ENCODE peak calls at places on chromosomes 2 and 18, in five cellular contexts. P, U, G, N and B are unnamed samples.

GRCh38 chr2:20487392-20488135 is 40.7 kb downstream of the RHOB start:
- DNase-seq in P (no peak), U (no peak), G (no peak), N (no peak), B (no peak)

GRCh38 chr2:179344280-179344961 is 79.8 kb upstream of the SESTD1 start:
- DNase-seq in P (no peak), U (no peak), G (peak), N (no peak), B (no peak)

GRCh38 chr2:163541920-163542319 is 193.9 kb downstream of the FIGN start:
- DNase-seq in P (no peak), U (no peak), G (no peak), N (no peak), B (no peak)

GRCh38 chr2:142596334-142597088 is 281.0 kb upstream of the KYNU start:
- DNase-seq in P (no peak), U (no peak), G (no peak), N (no peak), B (no peak)

GRCh38 chr2:126788652-126789051 is 110.0 kb upstream of the TEX51 start:
- DNase-seq in P (no peak), U (no peak), G (no peak), N (no peak), B (no peak)

GRCh38 chr2:238362611-238363010 is 42.3 kb downstream of the TRAF3IP1 start:
- DNase-seq in P (no peak), U (no peak), G (no peak), N (no peak), B (no peak)

GRCh38 chr18:48790869-48791635 is 159.7 kb downstream of the SMAD7 start:
- DNase-seq in P (no peak), U (peak), G (no peak), N (no peak), B (no peak)

GRCh38 chr2:145094353-145094752 is 574.4 kb upstream of the ZEB2 start:
- DNase-seq in P (no peak), U (no peak), G (no peak), N (no peak), B (no peak)

GRCh38 chr2:74001781-74002514 is 17.2 kb downstream of the TET3 start:
- DNase-seq in P (no peak), U (no peak), G (no peak), N (no peak), B (no peak)

GRCh38 chr2:236861196-236861875 is 224.4 kb upstream of the COPS8 start:
- DNase-seq in P (no peak), U (no peak), G (no peak), N (no peak), B (no peak)

GRCh38 chr18:75395137-75395536 is 32.4 kb downstream of the SMIM21 start:
- DNase-seq in P (no peak), U (no peak), G (no peak), N (no peak), B (no peak)

GRCh38 chr2:208020253-208020652 is 5.1 kb downstream of the PLEKHM3 start:
- DNase-seq in P (no peak), U (no peak), G (no peak), N (no peak), B (no peak)

GRCh38 chr2:23925702-23926288 is 1.1 kb downstream of the ATAD2B start:
- DNase-seq in P (peak), U (no peak), G (peak), N (peak), B (no peak)

GRCh38 chr18:10526211-10526949 is 553 bp downstream of the NAPG start:
- DNase-seq in P (peak), U (peak), G (peak), N (peak), B (no peak)

GRCh38 chr2:241665731-241666440 is 20.7 kb downstream of the DTYMK start:
- DNase-seq in P (no peak), U (no peak), G (no peak), N (no peak), B (no peak)

GRCh38 chr18:45056907-45057306 is 376.2 kb downstream of the SETBP1 start:
- DNase-seq in P (no peak), U (no peak), G (no peak), N (no peak), B (no peak)

GRCh38 chr2:206563374-206563773 is 78.9 kb upstream of the FAM237A start:
- DNase-seq in P (no peak), U (no peak), G (no peak), N (no peak), B (no peak)

GRCh38 chr2:113116100-113116958 is 11.1 kb upstream of the IL1RN start:
- DNase-seq in P (peak), U (no peak), G (no peak), N (no peak), B (peak)

GRCh38 chr2:4381049-4381448 is 677.7 kb downstream of the DCDC2C start:
- DNase-seq in P (no peak), U (no peak), G (no peak), N (no peak), B (no peak)

GRCh38 chr18:50659091-50660003 is 99.5 kb downstream of the MAPK4 start:
- DNase-seq in P (no peak), U (no peak), G (no peak), N (no peak), B (no peak)

GRCh38 chr2:52611757-52612156 is 1155.8 kb upstream of the CHAC2 start:
- DNase-seq in P (no peak), U (no peak), G (no peak), N (no peak), B (no peak)

GRCh38 chr2:72973566-72974435 is 56.5 kb downstream of the EMX1 start:
- DNase-seq in P (peak), U (no peak), G (peak), N (no peak), B (no peak)

GRCh38 chr18:63844254-63844653 is 43.3 kb upstream of the SERPINB2 start:
- DNase-seq in P (peak), U (no peak), G (peak), N (no peak), B (no peak)
- TF ChIP-seq CTCF in P (peak), U (peak), G (peak), N (no peak), B (peak)

DNA sequence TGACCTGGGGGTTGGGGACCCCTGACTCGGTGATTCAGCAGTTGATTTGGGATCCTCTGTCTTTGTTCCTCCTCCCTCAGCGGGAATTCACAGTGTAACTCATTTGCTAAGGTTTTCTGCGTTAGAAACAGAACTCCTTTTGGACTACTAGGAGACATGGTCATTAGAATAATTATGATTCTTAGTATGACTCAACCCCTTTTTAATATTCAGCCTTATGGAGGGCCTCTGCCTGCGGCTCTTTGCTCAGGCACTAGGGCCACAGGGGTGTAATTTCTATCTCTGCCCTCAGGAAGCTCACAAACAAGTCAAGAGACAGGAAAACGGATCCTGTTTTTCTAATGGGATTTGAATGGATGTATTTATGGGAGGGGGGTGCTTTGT is 117.4 kb downstream of the SPTBN1 start:
- DNase-seq in P (no peak), U (no peak), G (no peak), N (no peak), B (no peak)
- H3K4me3 ChIP-seq in P (peak), U (no peak), G (no peak), N (no peak), B (no peak)

GRCh38 chr2:902584-902983 is 48.1 kb upstream of the SNTG2 start:
- DNase-seq in P (no peak), U (no peak), G (no peak), N (no peak), B (no peak)

GRCh38 chr2:903223-903900 is 47.3 kb upstream of the SNTG2 start:
- DNase-seq in P (no peak), U (no peak), G (no peak), N (no peak), B (no peak)

GRCh38 chr2:897091-897490 is 53.6 kb upstream of the SNTG2 start:
- DNase-seq in P (no peak), U (no peak), G (no peak), N (no peak), B (no peak)

GRCh38 chr2:893311-893710 is 57.3 kb upstream of the SNTG2 start:
- DNase-seq in P (no peak), U (no peak), G (no peak), N (peak), B (no peak)

GRCh38 chr2:898319-898718 is 52.3 kb upstream of the SNTG2 start:
- DNase-seq in P (peak), U (no peak), G (no peak), N (no peak), B (no peak)
- TF ChIP-seq CTCF in P (peak), U (no peak), G (no peak), N (no peak), B (peak)

GRCh38 chr2:101080214-101081068 is 70.7 kb downstream of the TBC1D8 start:
- DNase-seq in P (no peak), U (no peak), G (no peak), N (no peak), B (no peak)
- H3K4me3 ChIP-seq in P (no peak), U (no peak), G (no peak), N (no peak), B (no peak)

DNA sequence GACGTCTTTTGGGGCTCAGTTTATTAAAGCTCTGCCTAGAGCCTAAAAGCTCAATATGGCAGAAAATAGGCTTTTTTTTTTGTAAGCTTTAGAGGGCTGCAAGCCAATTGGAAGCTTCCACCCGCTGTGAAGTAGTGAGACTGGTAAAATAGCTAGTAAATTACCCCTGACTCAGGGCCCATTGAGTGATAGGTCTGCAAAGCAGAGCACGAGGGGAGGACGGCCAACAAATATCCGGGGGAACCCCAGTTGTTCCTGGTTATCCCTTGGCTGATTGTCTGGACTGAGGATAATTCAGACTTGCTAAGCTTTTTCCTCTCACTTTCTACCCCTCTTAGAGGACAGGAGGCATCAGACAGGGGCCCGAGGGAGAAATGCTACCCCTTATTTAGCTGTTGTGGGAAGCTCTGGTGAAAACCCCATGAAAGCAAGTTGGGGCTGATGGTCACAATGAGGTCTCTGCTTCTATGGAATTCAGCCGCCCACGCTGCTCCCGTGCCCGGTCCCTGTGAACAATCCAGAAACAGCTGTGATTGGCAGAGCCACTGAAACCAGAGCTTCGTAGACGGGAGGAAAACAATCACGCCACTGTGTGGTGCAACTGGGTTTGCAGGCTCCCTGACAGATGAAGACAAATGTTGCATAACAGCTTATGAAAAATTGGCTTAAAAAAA is 141.9 kb upstream of the LGALSL start:
- DNase-seq in P (peak), U (peak), G (peak), N (peak), B (no peak)
- TF ChIP-seq CTCF in P (peak), U (peak), G (peak), N (no peak), B (peak)

GRCh38 chr2:70795164-70795995 is 4.9 kb upstream of the FIGLA start:
- DNase-seq in P (no peak), U (no peak), G (no peak), N (no peak), B (no peak)

GRCh38 chr2:70793450-70793849 is 3.0 kb upstream of the FIGLA start:
- DNase-seq in P (no peak), U (no peak), G (no peak), N (no peak), B (no peak)

GRCh38 chr2:70799706-70800105 is 9.3 kb upstream of the FIGLA start:
- DNase-seq in P (no peak), U (no peak), G (no peak), N (no peak), B (no peak)

GRCh38 chr2:70796247-70796646 is 5.8 kb upstream of the FIGLA start:
- DNase-seq in P (no peak), U (no peak), G (no peak), N (no peak), B (no peak)

DNA sequence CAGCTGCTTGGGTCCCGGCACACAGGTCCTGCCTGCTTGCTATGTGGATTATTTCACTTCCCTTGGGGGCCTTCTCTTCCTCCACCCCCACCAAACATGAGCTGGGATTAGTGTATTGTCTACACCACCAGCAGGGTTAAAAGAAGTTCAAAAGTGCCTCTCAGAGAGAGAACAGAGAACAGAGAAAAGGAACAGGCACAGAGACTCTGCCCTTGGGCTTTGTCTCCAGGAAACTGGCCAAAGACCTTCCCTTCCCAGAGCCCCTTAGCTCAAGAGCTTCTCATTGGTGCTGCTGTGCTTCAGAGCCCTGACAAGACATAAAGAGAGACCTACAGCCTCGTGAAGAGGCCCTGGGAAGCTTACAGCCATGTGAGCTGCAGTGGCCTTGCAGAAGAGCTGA is 7.1 kb upstream of the FIGLA start:
- DNase-seq in P (no peak), U (no peak), G (no peak), N (no peak), B (no peak)
- H3K4me3 ChIP-seq in P (no peak), U (no peak), G (no peak), N (no peak), B (no peak)

GRCh38 chr2:56183643-56184499 is at the start of gene CCDC85A:
- DNase-seq in P (peak), U (peak), G (peak), N (peak), B (peak)
- TF ChIP-seq CTCF in P (peak), U (peak), G (peak), N (peak), B (peak)

GRCh38 chr2:56118474-56118873 is 65.3 kb upstream of the CCDC85A start:
- DNase-seq in P (no peak), U (no peak), G (no peak), N (no peak), B (no peak)
- H3K4me3 ChIP-seq in P (no peak), U (no peak), G (no peak), N (no peak), B (no peak)